ENCODE peak calls at places on chromosomes 11 and 22, in nine cellular contexts. S is tibial nerve; I is brain microvascular endothelial cell; R is skeletal muscle cell; J is A673; O is esophagus muscularis mucosa; E is fibroblast of mammary gland; Z is HepG2; K is CD8-positive, alpha-beta T cell. Q is an unnamed sample.

GRCh38 chr22:22245935-22246525 is 1.4 kb downstream of the VPREB1 start:
- DNase-seq in R (no peak), I (no peak), E (no peak), O (peak), S (no peak), Z (no peak), J (no peak), K (no peak), Q (no peak)

GRCh38 chr11:113401718-113402117 is 14.1 kb downstream of the ANKK1 start:
- DNase-seq in K (no peak), E (peak), O (no peak), J (peak), I (no peak), S (no peak), Z (no peak), R (no peak), Q (no peak)

GRCh38 chr22:37413546-37413945 is 13.7 kb downstream of the ELFN2 start:
- DNase-seq in E (no peak), I (no peak), O (no peak), J (no peak), S (no peak), R (no peak), Z (no peak), K (no peak), Q (no peak)

GRCh38 chr11:65927904-65928397 is 8.7 kb downstream of the DRAP1 start:
- DNase-seq in J (no peak), Z (no peak), I (no peak), K (peak), E (no peak), R (no peak), O (no peak), S (no peak), Q (no peak)

GRCh38 chr22:47237890-47238480 is 475.5 kb downstream of the TBC1D22A start:
- DNase-seq in E (no peak), J (no peak), O (peak), S (no peak), K (no peak), R (no peak), I (no peak), Z (no peak), Q (no peak)

GRCh38 chr11:7672960-7673723 is at the start of gene CYB5R2:
- DNase-seq in R (no peak), I (no peak), E (peak), O (no peak), Z (no peak), K (no peak), S (peak), J (no peak), Q (no peak)

GRCh38 chr11:63822438-63822837 is 9.2 kb downstream of the SPINDOC start:
- DNase-seq in I (no peak), K (no peak), R (no peak), Z (no peak), O (no peak), E (no peak), J (no peak), S (no peak), Q (no peak)

GRCh38 chr11:76044750-76045320 is 161.5 kb downstream of the WNT11 start:
- DNase-seq in I (no peak), R (no peak), J (no peak), E (no peak), Z (no peak), K (no peak), O (no peak), S (no peak), Q (no peak)

GRCh38 chr11:38460901-38461300 is 1862.9 kb upstream of the RAG2 start:
- DNase-seq in K (no peak), O (no peak), J (peak), S (peak), I (peak), E (peak), R (peak), Z (no peak), Q (no peak)

GRCh38 chr11:98300777-98301176 is 720.0 kb upstream of the CNTN5 start:
- DNase-seq in J (no peak), O (no peak), E (no peak), Z (no peak), S (no peak), I (no peak), K (no peak), R (no peak), Q (no peak)

GRCh38 chr22:39421691-39422090 is 22.1 kb downstream of the TAB1 start:
- DNase-seq in K (no peak), O (no peak), Z (no peak), J (no peak), S (no peak), E (no peak), R (no peak), I (no peak), Q (no peak)

GRCh38 chr11:46865340-46865739 is 19.3 kb upstream of the CKAP5 start:
- DNase-seq in I (peak), E (peak), S (no peak), J (no peak), O (no peak), R (peak), Z (no peak), K (no peak), Q (no peak)

GRCh38 chr22:48779661-48780596 is 1047.7 kb downstream of the BRD1 start:
- DNase-seq in R (no peak), J (no peak), S (no peak), K (no peak), Z (no peak), O (peak), I (no peak), E (no peak), Q (no peak)

GRCh38 chr11:59289782-59290181 is 68.9 kb upstream of the OR5AN1 start:
- DNase-seq in Z (no peak), O (peak), K (no peak), I (no peak), J (no peak), R (no peak), E (no peak), S (no peak), Q (no peak)

GRCh38 chr22:47612136-47612910 is 849.9 kb downstream of the TBC1D22A start:
- DNase-seq in O (no peak), E (no peak), I (no peak), Z (no peak), J (no peak), K (no peak), R (no peak), S (no peak), Q (no peak)

GRCh38 chr11:47270331-47271271 is 668 bp downstream of the MADD start:
- DNase-seq in I (peak), S (no peak), Z (peak), J (peak), E (peak), O (no peak), R (no peak), K (peak), Q (no peak)

GRCh38 chr22:37905534-37906363 is at the start of gene MICALL1:
- DNase-seq in J (peak), O (no peak), R (peak), E (peak), I (peak), S (peak), K (peak), Z (no peak), Q (no peak)

GRCh38 chr11:126262216-126262615 is 6.5 kb downstream of the SRPRA start:
- DNase-seq in R (no peak), S (no peak), E (no peak), K (no peak), I (no peak), Z (no peak), J (no peak), O (no peak), Q (no peak)

GRCh38 chr11:114359342-114359741 is 41.0 kb downstream of the C11orf71 start:
- DNase-seq in S (no peak), R (no peak), E (no peak), Z (no peak), K (no peak), I (no peak), O (no peak), J (no peak), Q (no peak)

GRCh38 chr11:115311949-115312348 is 192.3 kb downstream of the CADM1 start:
- DNase-seq in E (no peak), I (no peak), J (no peak), K (no peak), O (no peak), S (no peak), R (no peak), Z (no peak), Q (no peak)

GRCh38 chr11:117678651-117679407 is 118.2 kb downstream of the DSCAML1 start:
- DNase-seq in J (no peak), O (no peak), R (no peak), Z (no peak), I (no peak), K (no peak), E (no peak), S (no peak), Q (no peak)

GRCh38 chr11:77147668-77148321 is 19.7 kb downstream of the MYO7A start:
- DNase-seq in S (no peak), Z (no peak), R (no peak), E (no peak), I (no peak), J (peak), K (peak), O (no peak), Q (no peak)

DNA sequence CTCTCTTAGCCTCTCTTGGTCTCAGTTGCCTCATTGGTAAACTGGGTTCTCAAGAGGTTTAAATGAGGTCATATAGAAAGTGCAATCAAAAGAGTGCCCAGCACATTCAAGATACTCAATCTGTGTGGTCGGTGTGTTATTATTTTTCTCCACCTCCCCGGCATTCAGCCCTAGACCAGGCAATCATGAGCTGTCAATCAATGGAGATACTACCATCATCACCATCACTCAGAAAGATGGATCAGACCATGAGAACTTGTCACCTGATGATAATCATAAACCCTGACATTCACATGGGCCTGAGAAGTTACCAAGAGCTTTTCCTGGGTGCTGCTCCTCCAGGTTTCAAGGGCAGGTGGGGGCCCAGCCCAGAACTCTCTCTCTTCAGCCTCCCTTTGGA is 166.1 kb downstream of the MN1 start:
- DNase-seq in S (no peak), R (no peak), Z (no peak), O (no peak), E (no peak), I (no peak), K (no peak), J (no peak), Q (no peak)
- H3K4me3 ChIP-seq in S (no peak), R (no peak), Z (no peak), O (no peak), E (no peak), I (no peak), K (no peak), J (no peak), Q (no peak)

GRCh38 chr11:133697603-133698002 is 147.7 kb downstream of the SPATA19 start:
- DNase-seq in K (no peak), S (no peak), O (peak), R (no peak), E (no peak), J (no peak), Z (no peak), I (no peak), Q (no peak)
- H3K4me3 ChIP-seq in K (no peak), S (no peak), O (no peak), R (no peak), E (no peak), J (no peak), Z (no peak), I (no peak), Q (no peak)

GRCh38 chr11:129569007-129569406 is 193.4 kb downstream of the BARX2 start:
- DNase-seq in J (no peak), Z (no peak), I (no peak), E (no peak), K (no peak), R (no peak), O (no peak), S (no peak), Q (no peak)
- H3K4me3 ChIP-seq in J (no peak), Z (no peak), I (no peak), E (no peak), K (no peak), R (no peak), O (no peak), S (no peak), Q (no peak)

DNA sequence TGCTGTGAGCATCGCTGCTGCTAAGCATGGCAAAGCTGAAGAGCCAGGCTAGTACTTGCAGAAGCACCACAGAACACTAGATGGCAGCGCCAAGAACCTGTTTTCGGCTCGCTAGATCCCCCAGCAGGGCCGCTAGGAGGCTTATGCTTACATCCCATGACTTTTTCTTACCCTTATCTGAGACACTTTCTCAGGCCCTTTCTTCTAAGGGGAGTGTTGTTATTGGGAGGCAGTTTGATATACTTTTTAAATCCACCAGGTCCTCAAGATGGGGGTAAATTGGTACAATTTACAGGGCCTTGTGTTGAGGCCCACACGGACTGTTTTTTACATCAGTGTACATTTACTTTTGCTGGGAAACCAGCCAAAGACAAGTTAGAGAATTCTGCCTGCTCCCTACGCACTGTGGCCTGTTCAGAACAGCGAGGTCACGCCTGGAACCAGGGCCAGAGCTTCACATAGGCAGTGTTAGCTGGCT is 4.0 kb downstream of the TRIM6 start:
- DNase-seq in O (no peak), S (peak), R (peak), I (peak), E (peak), Z (peak), J (peak), K (peak), Q (peak)
- H3K4me3 ChIP-seq in O (no peak), S (no peak), R (no peak), I (no peak), E (no peak), Z (no peak), J (no peak), K (no peak), Q (peak)

GRCh38 chr11:13667245-13667644 is 1.2 kb upstream of the FAR1 start:
- DNase-seq in K (no peak), R (no peak), Z (no peak), I (no peak), E (peak), J (no peak), O (no peak), S (no peak), Q (no peak)
- H3K4me3 ChIP-seq in K (no peak), R (peak), Z (no peak), I (peak), E (peak), J (peak), O (peak), S (peak), Q (peak)

GRCh38 chr11:28512143-28512756 is 404.1 kb downstream of the METTL15 start:
- DNase-seq in I (no peak), S (no peak), E (no peak), Z (no peak), K (no peak), R (no peak), O (no peak), J (no peak), Q (no peak)
- H3K4me3 ChIP-seq in I (no peak), S (no peak), E (no peak), Z (no peak), K (no peak), R (no peak), O (no peak), J (no peak), Q (no peak)

GRCh38 chr11:16924462-16924825 is 89.8 kb downstream of the PLEKHA7 start:
- DNase-seq in J (no peak), K (no peak), E (no peak), Z (no peak), S (no peak), R (no peak), O (no peak), I (no peak), Q (no peak)
- H3K4me3 ChIP-seq in J (peak), K (no peak), E (no peak), Z (no peak), S (peak), R (no peak), O (peak), I (no peak), Q (no peak)

Q was measured in Panc1.